ENCODE peak calls at places on chromosomes 11 and 22, in six cellular contexts. One of them, this sample, is unnamed.

GRCh38 chr11:125285844-125286243 is 121.3 kb downstream of the PKNOX2 start:
- DNase-seq in fibroblast of mammary gland: no peak
- DNase-seq in upper lobe of right lung: no peak
- DNase-seq in mammary epithelial cell: no peak
- DNase-seq in left lung: no peak
- DNase-seq in heart right ventricle: no peak
- DNase-seq in this sample: no peak

GRCh38 chr22:49607821-49608220 is 219.9 kb downstream of the BRD1 start:
- DNase-seq in fibroblast of mammary gland: no peak
- DNase-seq in upper lobe of right lung: no peak
- DNase-seq in mammary epithelial cell: no peak
- DNase-seq in left lung: peak
- DNase-seq in heart right ventricle: no peak
- DNase-seq in this sample: no peak

GRCh38 chr22:19842386-19843106 is 12.1 kb downstream of the GNB1L start:
- DNase-seq in fibroblast of mammary gland: no peak
- DNase-seq in upper lobe of right lung: no peak
- DNase-seq in mammary epithelial cell: no peak
- DNase-seq in left lung: no peak
- DNase-seq in heart right ventricle: no peak
- DNase-seq in this sample: no peak

GRCh38 chr11:46105134-46105628 is 16.1 kb downstream of the PHF21A start:
- DNase-seq in fibroblast of mammary gland: no peak
- DNase-seq in upper lobe of right lung: no peak
- DNase-seq in mammary epithelial cell: no peak
- DNase-seq in left lung: no peak
- DNase-seq in heart right ventricle: no peak
- DNase-seq in this sample: no peak

GRCh38 chr22:50104149-50104548 is 14.3 kb downstream of the MOV10L1 start:
- DNase-seq in fibroblast of mammary gland: no peak
- DNase-seq in upper lobe of right lung: no peak
- DNase-seq in mammary epithelial cell: no peak
- DNase-seq in left lung: no peak
- DNase-seq in heart right ventricle: no peak
- DNase-seq in this sample: no peak

GRCh38 chr22:21946262-21946925 is 6.3 kb downstream of the PPM1F start:
- DNase-seq in fibroblast of mammary gland: no peak
- DNase-seq in upper lobe of right lung: no peak
- DNase-seq in mammary epithelial cell: no peak
- DNase-seq in left lung: no peak
- DNase-seq in heart right ventricle: no peak
- DNase-seq in this sample: peak

GRCh38 chr22:26097840-26098239 is 71.4 kb upstream of the SEZ6L start:
- DNase-seq in fibroblast of mammary gland: no peak
- DNase-seq in upper lobe of right lung: no peak
- DNase-seq in mammary epithelial cell: no peak
- DNase-seq in left lung: no peak
- DNase-seq in heart right ventricle: no peak
- DNase-seq in this sample: no peak

GRCh38 chr11:65471410-65471762 is 27.5 kb upstream of the MALAT1 start:
- DNase-seq in fibroblast of mammary gland: peak
- DNase-seq in upper lobe of right lung: peak
- DNase-seq in mammary epithelial cell: no peak
- DNase-seq in left lung: peak
- DNase-seq in heart right ventricle: peak
- DNase-seq in this sample: peak

GRCh38 chr11:125416993-125417935 is 78.8 kb downstream of the FEZ1 start:
- DNase-seq in fibroblast of mammary gland: no peak
- DNase-seq in upper lobe of right lung: no peak
- DNase-seq in mammary epithelial cell: no peak
- DNase-seq in left lung: no peak
- DNase-seq in heart right ventricle: no peak
- DNase-seq in this sample: no peak

GRCh38 chr11:110076388-110076965 is 16.7 kb upstream of the ZC3H12C start:
- DNase-seq in fibroblast of mammary gland: peak
- DNase-seq in upper lobe of right lung: no peak
- DNase-seq in mammary epithelial cell: peak
- DNase-seq in left lung: no peak
- DNase-seq in heart right ventricle: no peak
- DNase-seq in this sample: no peak

GRCh38 chr11:61594907-61595257 is 14.0 kb upstream of the SYT7 start:
- DNase-seq in fibroblast of mammary gland: no peak
- DNase-seq in upper lobe of right lung: no peak
- DNase-seq in mammary epithelial cell: no peak
- DNase-seq in left lung: no peak
- DNase-seq in heart right ventricle: no peak
- DNase-seq in this sample: no peak

GRCh38 chr22:45553333-45554039 is 50.8 kb downstream of the FBLN1 start:
- DNase-seq in fibroblast of mammary gland: peak
- DNase-seq in upper lobe of right lung: peak
- DNase-seq in mammary epithelial cell: peak
- DNase-seq in left lung: peak
- DNase-seq in heart right ventricle: peak
- DNase-seq in this sample: peak

GRCh38 chr11:13221722-13222121 is 55.9 kb upstream of the BMAL1 start:
- DNase-seq in fibroblast of mammary gland: no peak
- DNase-seq in upper lobe of right lung: no peak
- DNase-seq in mammary epithelial cell: no peak
- DNase-seq in left lung: no peak
- DNase-seq in heart right ventricle: no peak
- DNase-seq in this sample: no peak

GRCh38 chr11:44071157-44071556 is 5.1 kb downstream of the ACCS start:
- DNase-seq in fibroblast of mammary gland: no peak
- DNase-seq in upper lobe of right lung: no peak
- DNase-seq in mammary epithelial cell: no peak
- DNase-seq in left lung: no peak
- DNase-seq in heart right ventricle: no peak
- DNase-seq in this sample: no peak

GRCh38 chr22:30305906-30306628 is 16.8 kb upstream of the CASTOR1 start:
- DNase-seq in fibroblast of mammary gland: no peak
- DNase-seq in upper lobe of right lung: no peak
- DNase-seq in mammary epithelial cell: peak
- DNase-seq in left lung: no peak
- DNase-seq in heart right ventricle: no peak
- DNase-seq in this sample: no peak

GRCh38 chr11:33478111-33478573 is 221.0 kb downstream of the HIPK3 start:
- DNase-seq in fibroblast of mammary gland: peak
- DNase-seq in upper lobe of right lung: no peak
- DNase-seq in mammary epithelial cell: no peak
- DNase-seq in left lung: no peak
- DNase-seq in heart right ventricle: no peak
- DNase-seq in this sample: no peak

GRCh38 chr22:26922804-26923203 is 265.4 kb downstream of the MIAT start:
- DNase-seq in fibroblast of mammary gland: no peak
- DNase-seq in upper lobe of right lung: no peak
- DNase-seq in mammary epithelial cell: no peak
- DNase-seq in left lung: no peak
- DNase-seq in heart right ventricle: no peak
- DNase-seq in this sample: no peak

GRCh38 chr22:37283393-37283937 is 1.2 kb downstream of the CYTH4 start:
- DNase-seq in fibroblast of mammary gland: no peak
- DNase-seq in upper lobe of right lung: no peak
- DNase-seq in mammary epithelial cell: no peak
- DNase-seq in left lung: peak
- DNase-seq in heart right ventricle: no peak
- DNase-seq in this sample: no peak

GRCh38 chr11:80096736-80097135 is 655.9 kb upstream of the TENM4 start:
- DNase-seq in fibroblast of mammary gland: peak
- DNase-seq in upper lobe of right lung: no peak
- DNase-seq in mammary epithelial cell: peak
- DNase-seq in left lung: no peak
- DNase-seq in heart right ventricle: no peak
- DNase-seq in this sample: no peak

DNA sequence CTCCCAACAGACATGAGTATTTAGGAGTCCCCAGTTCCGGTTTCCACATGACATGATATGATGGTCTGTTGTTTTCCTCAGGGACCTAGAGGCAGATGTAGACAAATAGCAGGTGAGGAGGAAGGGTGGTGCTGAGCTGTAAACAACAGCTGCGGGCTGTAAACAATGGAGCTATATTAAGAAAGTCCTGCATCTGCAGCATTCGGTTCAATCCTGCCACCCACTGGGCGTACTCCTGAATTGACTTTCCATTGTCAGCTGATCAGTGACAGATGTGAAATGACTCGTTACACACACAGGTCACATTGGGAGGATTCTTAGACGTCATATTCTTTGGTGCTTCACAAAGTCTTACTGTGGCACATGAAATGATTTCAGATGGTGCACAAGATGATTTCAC is 26.8 kb upstream of the RAG1 start:
- DNase-seq in fibroblast of mammary gland: peak
- DNase-seq in upper lobe of right lung: no peak
- DNase-seq in mammary epithelial cell: peak
- DNase-seq in left lung: peak
- DNase-seq in heart right ventricle: no peak
- DNase-seq in this sample: no peak
- TF ChIP-seq CTCF in fibroblast of mammary gland: peak
- TF ChIP-seq CTCF in upper lobe of right lung: peak
- TF ChIP-seq CTCF in mammary epithelial cell: peak
- TF ChIP-seq CTCF in left lung: no peak
- TF ChIP-seq CTCF in heart right ventricle: peak
- TF ChIP-seq CTCF in this sample: no peak

GRCh38 chr11:71080239-71081097 is 171.9 kb downstream of the SHANK2 start:
- DNase-seq in fibroblast of mammary gland: peak
- DNase-seq in upper lobe of right lung: peak
- DNase-seq in mammary epithelial cell: peak
- DNase-seq in left lung: peak
- DNase-seq in heart right ventricle: peak
- DNase-seq in this sample: no peak
- TF ChIP-seq CTCF in fibroblast of mammary gland: peak
- TF ChIP-seq CTCF in upper lobe of right lung: peak
- TF ChIP-seq CTCF in mammary epithelial cell: peak
- TF ChIP-seq CTCF in left lung: peak
- TF ChIP-seq CTCF in heart right ventricle: peak
- TF ChIP-seq CTCF in this sample: no peak

DNA sequence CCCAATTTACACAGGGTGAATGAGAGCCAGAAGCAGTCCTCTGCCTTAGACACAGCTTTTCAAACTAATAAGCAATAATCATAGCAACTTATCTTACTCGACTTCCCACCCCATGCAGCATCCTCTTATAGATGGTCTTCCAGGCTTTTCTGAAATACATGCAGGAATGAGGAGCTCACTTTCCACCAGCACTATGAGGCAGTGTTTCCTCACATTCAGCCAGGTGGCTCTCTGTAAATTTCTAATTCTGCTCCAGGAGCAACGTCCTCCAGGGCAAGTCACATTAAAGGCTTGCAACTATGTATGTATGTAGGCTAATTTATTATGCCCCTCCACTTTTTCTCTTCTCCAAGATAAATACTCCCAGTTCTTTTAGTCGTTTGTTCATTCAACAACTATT is 60.0 kb downstream of the PAK1 start:
- DNase-seq in fibroblast of mammary gland: no peak
- DNase-seq in upper lobe of right lung: no peak
- DNase-seq in mammary epithelial cell: no peak
- DNase-seq in left lung: no peak
- DNase-seq in heart right ventricle: no peak
- DNase-seq in this sample: no peak
- TF ChIP-seq CTCF in fibroblast of mammary gland: no peak
- TF ChIP-seq CTCF in upper lobe of right lung: no peak
- TF ChIP-seq CTCF in mammary epithelial cell: no peak
- TF ChIP-seq CTCF in left lung: no peak
- TF ChIP-seq CTCF in heart right ventricle: no peak
- TF ChIP-seq CTCF in this sample: no peak

GRCh38 chr11:129289350-129290040 is 86.2 kb upstream of the BARX2 start:
- DNase-seq in fibroblast of mammary gland: no peak
- DNase-seq in upper lobe of right lung: no peak
- DNase-seq in mammary epithelial cell: no peak
- DNase-seq in left lung: no peak
- DNase-seq in heart right ventricle: no peak
- DNase-seq in this sample: no peak
- TF ChIP-seq CTCF in fibroblast of mammary gland: no peak
- TF ChIP-seq CTCF in upper lobe of right lung: no peak
- TF ChIP-seq CTCF in mammary epithelial cell: no peak
- TF ChIP-seq CTCF in left lung: no peak
- TF ChIP-seq CTCF in heart right ventricle: no peak
- TF ChIP-seq CTCF in this sample: no peak

GRCh38 chr11:19013181-19013857 is 47.2 kb downstream of the MRGPRX2 start:
- DNase-seq in fibroblast of mammary gland: no peak
- DNase-seq in upper lobe of right lung: no peak
- DNase-seq in mammary epithelial cell: peak
- DNase-seq in left lung: no peak
- DNase-seq in heart right ventricle: no peak
- DNase-seq in this sample: no peak
- TF ChIP-seq CTCF in fibroblast of mammary gland: peak
- TF ChIP-seq CTCF in upper lobe of right lung: no peak
- TF ChIP-seq CTCF in mammary epithelial cell: peak
- TF ChIP-seq CTCF in left lung: no peak
- TF ChIP-seq CTCF in heart right ventricle: no peak
- TF ChIP-seq CTCF in this sample: no peak

DNA sequence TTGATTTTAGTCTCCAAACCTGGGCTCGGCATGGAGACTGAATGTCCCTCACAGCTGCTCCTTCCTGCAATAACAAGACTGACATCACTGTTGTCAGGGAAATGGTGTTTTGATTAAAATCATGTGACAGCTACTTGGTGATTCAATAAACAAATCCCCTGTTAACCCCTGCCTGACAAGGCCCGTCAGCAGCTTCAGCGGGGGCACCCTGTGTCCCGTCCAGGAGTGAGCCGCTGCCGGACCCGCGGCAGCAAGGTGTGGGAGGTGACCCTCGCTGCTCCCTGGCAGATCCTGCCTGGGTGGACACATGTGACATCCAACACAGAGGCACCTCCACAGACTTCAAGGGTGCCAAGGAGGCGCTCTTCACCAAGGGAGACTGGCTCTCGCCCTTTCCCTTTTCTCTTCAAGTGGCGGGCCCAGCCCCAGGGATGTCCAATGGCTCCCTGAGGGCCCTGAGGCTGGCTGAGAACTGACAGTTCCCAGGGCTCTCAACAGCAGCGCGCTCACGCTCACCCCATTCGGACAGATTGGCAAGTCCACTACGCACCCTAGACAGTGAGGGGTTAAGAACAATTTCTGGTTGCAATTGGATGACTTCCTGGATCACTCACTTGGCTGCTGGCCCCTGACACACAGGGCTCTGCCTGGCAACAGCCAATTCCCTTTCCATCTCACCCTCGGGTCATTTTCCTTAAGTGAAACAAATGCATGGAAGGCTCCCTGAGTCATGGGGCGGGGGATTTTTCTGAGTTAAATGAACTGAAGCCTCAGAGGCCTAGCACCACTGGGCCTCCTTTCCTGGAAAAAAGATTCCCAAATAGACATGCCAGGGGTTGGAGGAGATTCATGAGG is 30.7 kb downstream of the PPP2R1B start:
- DNase-seq in fibroblast of mammary gland: peak
- DNase-seq in upper lobe of right lung: no peak
- DNase-seq in mammary epithelial cell: peak
- DNase-seq in left lung: peak
- DNase-seq in heart right ventricle: peak
- DNase-seq in this sample: peak
- TF ChIP-seq CTCF in fibroblast of mammary gland: no peak
- TF ChIP-seq CTCF in upper lobe of right lung: no peak
- TF ChIP-seq CTCF in mammary epithelial cell: no peak
- TF ChIP-seq CTCF in left lung: no peak
- TF ChIP-seq CTCF in heart right ventricle: peak
- TF ChIP-seq CTCF in this sample: no peak

This sample was measured in ovary.